ENCODE peak calls at places on chromosomes 11 and 22, in ten cellular contexts. One of them, this sample, is unnamed.

GRCh38 chr11:120828847-120829246 is 195.1 kb upstream of the TBCEL start:
- DNase-seq in CD8-positive, alpha-beta T cell: no peak
- DNase-seq in transverse colon: no peak
- DNase-seq in pancreas: no peak
- DNase-seq in foreskin fibroblast: no peak
- DNase-seq in dorsolateral prefrontal cortex: no peak
- DNase-seq in osteoblast: peak; percentile 85
- DNase-seq in A673: no peak
- DNase-seq in tibial artery: no peak
- DNase-seq in astrocyte of the spinal cord: no peak
- DNase-seq in this sample: no peak

GRCh38 chr11:820655-821512 is 2.2 kb downstream of the PNPLA2 start:
- DNase-seq in CD8-positive, alpha-beta T cell: no peak
- DNase-seq in transverse colon: peak; percentile 81
- DNase-seq in pancreas: peak; percentile 81
- DNase-seq in foreskin fibroblast: peak; percentile 89
- DNase-seq in dorsolateral prefrontal cortex: no peak
- DNase-seq in osteoblast: peak; percentile 100
- DNase-seq in A673: no peak
- DNase-seq in tibial artery: peak; percentile 91
- DNase-seq in astrocyte of the spinal cord: no peak
- DNase-seq in this sample: no peak

GRCh38 chr22:48949375-48950149 is 878.1 kb downstream of the BRD1 start:
- DNase-seq in CD8-positive, alpha-beta T cell: no peak
- DNase-seq in transverse colon: peak; percentile 1
- DNase-seq in pancreas: peak; percentile 15
- DNase-seq in foreskin fibroblast: no peak
- DNase-seq in dorsolateral prefrontal cortex: peak; percentile 24
- DNase-seq in osteoblast: peak; percentile 59
- DNase-seq in A673: no peak
- DNase-seq in tibial artery: no peak
- DNase-seq in astrocyte of the spinal cord: no peak
- DNase-seq in this sample: no peak

GRCh38 chr11:106491751-106492150 is 414.3 kb downstream of the AASDHPPT start:
- DNase-seq in CD8-positive, alpha-beta T cell: no peak
- DNase-seq in transverse colon: no peak
- DNase-seq in pancreas: no peak
- DNase-seq in foreskin fibroblast: no peak
- DNase-seq in dorsolateral prefrontal cortex: no peak
- DNase-seq in osteoblast: no peak
- DNase-seq in A673: no peak
- DNase-seq in tibial artery: no peak
- DNase-seq in astrocyte of the spinal cord: no peak
- DNase-seq in this sample: no peak

GRCh38 chr11:46210133-46210636 is 67.3 kb upstream of the CREB3L1 start:
- DNase-seq in CD8-positive, alpha-beta T cell: no peak
- DNase-seq in transverse colon: no peak
- DNase-seq in pancreas: no peak
- DNase-seq in foreskin fibroblast: peak; percentile 61
- DNase-seq in dorsolateral prefrontal cortex: no peak
- DNase-seq in osteoblast: peak; percentile 85
- DNase-seq in A673: no peak
- DNase-seq in tibial artery: no peak
- DNase-seq in astrocyte of the spinal cord: peak; percentile 28
- DNase-seq in this sample: peak; percentile 87

GRCh38 chr11:75558939-75559843 is 2.9 kb upstream of the SERPINH1 start:
- DNase-seq in CD8-positive, alpha-beta T cell: no peak
- DNase-seq in transverse colon: no peak
- DNase-seq in pancreas: no peak
- DNase-seq in foreskin fibroblast: peak; percentile 88
- DNase-seq in dorsolateral prefrontal cortex: no peak
- DNase-seq in osteoblast: peak; percentile 88
- DNase-seq in A673: peak; percentile 71
- DNase-seq in tibial artery: peak; percentile 56
- DNase-seq in astrocyte of the spinal cord: peak; percentile 68
- DNase-seq in this sample: peak; percentile 93

GRCh38 chr22:47940211-47940610 is 1177.8 kb downstream of the TBC1D22A start:
- DNase-seq in CD8-positive, alpha-beta T cell: no peak
- DNase-seq in transverse colon: no peak
- DNase-seq in pancreas: no peak
- DNase-seq in foreskin fibroblast: no peak
- DNase-seq in dorsolateral prefrontal cortex: no peak
- DNase-seq in osteoblast: no peak
- DNase-seq in A673: no peak
- DNase-seq in tibial artery: no peak
- DNase-seq in astrocyte of the spinal cord: no peak
- DNase-seq in this sample: no peak

GRCh38 chr11:253886-254270 is 17.1 kb downstream of the PSMD13 start:
- DNase-seq in CD8-positive, alpha-beta T cell: no peak
- DNase-seq in transverse colon: no peak
- DNase-seq in pancreas: no peak
- DNase-seq in foreskin fibroblast: no peak
- DNase-seq in dorsolateral prefrontal cortex: no peak
- DNase-seq in osteoblast: no peak
- DNase-seq in A673: no peak
- DNase-seq in tibial artery: no peak
- DNase-seq in astrocyte of the spinal cord: no peak
- DNase-seq in this sample: no peak

DNA sequence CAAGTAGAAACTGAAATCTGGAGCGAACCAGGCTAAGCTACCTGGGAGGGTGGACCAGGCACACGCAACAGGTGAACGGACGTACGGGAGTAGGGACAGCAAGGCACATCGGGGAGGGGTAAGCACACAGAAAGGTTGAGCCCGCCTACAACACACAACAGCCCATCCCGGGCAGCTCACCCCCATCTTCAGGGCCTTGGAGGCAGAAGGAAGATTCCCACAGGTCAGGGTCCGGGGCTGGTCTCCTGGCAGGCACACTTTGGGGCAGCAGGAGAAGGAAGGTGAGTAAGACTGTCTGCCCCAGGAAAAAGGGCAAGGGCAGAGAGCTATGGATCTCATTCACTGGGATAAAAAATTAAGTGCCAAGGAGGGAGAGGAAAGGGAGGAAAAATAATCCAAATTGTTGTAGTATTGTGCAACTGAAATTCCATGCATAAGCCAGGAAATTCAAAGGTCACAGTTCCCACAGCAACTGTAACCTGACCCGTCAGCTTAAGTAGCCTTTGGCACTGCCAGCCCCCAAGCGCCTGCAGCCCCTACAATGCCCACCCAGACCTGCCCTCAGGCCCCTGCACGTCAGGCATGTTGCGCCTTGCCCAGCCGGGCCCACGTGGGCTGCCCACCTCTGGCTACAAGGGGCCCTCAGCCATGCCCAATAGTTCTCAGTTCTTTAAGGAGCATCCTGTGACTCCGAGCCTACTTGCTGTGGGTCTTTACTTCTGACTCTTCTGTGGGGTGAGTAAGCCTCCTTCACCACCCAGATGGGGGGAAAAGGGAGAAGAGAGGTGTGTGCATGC is 51.8 kb downstream of the MICAL3 start:
- DNase-seq in CD8-positive, alpha-beta T cell: no peak
- DNase-seq in transverse colon: no peak
- DNase-seq in pancreas: no peak
- DNase-seq in foreskin fibroblast: peak; percentile 84
- DNase-seq in dorsolateral prefrontal cortex: no peak
- DNase-seq in osteoblast: peak; percentile 88
- DNase-seq in A673: peak; percentile 17
- DNase-seq in tibial artery: no peak
- DNase-seq in astrocyte of the spinal cord: peak; percentile 56
- DNase-seq in this sample: peak; percentile 74
- H3K4me3 ChIP-seq in CD8-positive, alpha-beta T cell: no peak overlapping the region
- H3K4me3 ChIP-seq in transverse colon: no peak overlapping the region
- H3K4me3 ChIP-seq in pancreas: no peak overlapping the region
- H3K4me3 ChIP-seq in foreskin fibroblast: no peak overlapping the region
- H3K4me3 ChIP-seq in dorsolateral prefrontal cortex: no peak overlapping the region
- H3K4me3 ChIP-seq in osteoblast: peak overlapping the region; percentile 14
- H3K4me3 ChIP-seq in A673: no peak overlapping the region
- H3K4me3 ChIP-seq in tibial artery: no peak overlapping the region
- H3K4me3 ChIP-seq in astrocyte of the spinal cord: no peak overlapping the region
- H3K4me3 ChIP-seq in this sample: no peak overlapping the region

GRCh38 chr11:128648711-128649110 is 45.2 kb upstream of the FLI1 start:
- DNase-seq in CD8-positive, alpha-beta T cell: no peak
- DNase-seq in transverse colon: no peak
- DNase-seq in pancreas: no peak
- DNase-seq in foreskin fibroblast: no peak
- DNase-seq in dorsolateral prefrontal cortex: no peak
- DNase-seq in osteoblast: no peak
- DNase-seq in A673: no peak
- DNase-seq in tibial artery: no peak
- DNase-seq in astrocyte of the spinal cord: no peak
- DNase-seq in this sample: no peak

GRCh38 chr11:128658499-128658898 is 35.4 kb upstream of the FLI1 start:
- DNase-seq in CD8-positive, alpha-beta T cell: no peak
- DNase-seq in transverse colon: no peak
- DNase-seq in pancreas: no peak
- DNase-seq in foreskin fibroblast: no peak
- DNase-seq in dorsolateral prefrontal cortex: no peak
- DNase-seq in osteoblast: no peak
- DNase-seq in A673: no peak
- DNase-seq in tibial artery: no peak
- DNase-seq in astrocyte of the spinal cord: no peak
- DNase-seq in this sample: no peak

DNA sequence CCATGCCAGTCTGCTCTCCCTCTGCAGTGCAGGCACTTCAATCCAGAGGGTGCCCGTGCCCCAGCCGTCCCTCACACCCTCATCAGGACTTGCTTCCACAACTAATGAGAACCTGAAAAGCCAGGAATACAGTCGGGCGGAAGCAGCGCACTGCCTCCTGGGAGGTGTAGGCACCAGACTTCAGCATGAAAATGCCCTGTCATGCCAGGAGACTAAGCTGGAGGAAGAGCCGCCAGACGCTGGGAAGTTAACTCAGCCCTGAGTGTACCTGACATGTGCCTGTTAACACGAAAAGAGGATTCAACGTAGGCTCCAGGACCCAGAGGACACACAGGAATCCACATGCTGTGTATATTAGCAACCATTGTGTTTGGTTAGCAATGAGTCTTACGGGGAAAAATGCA is 40.0 kb upstream of the FLI1 start:
- DNase-seq in CD8-positive, alpha-beta T cell: no peak
- DNase-seq in transverse colon: peak; percentile 35
- DNase-seq in pancreas: peak; percentile 75
- DNase-seq in foreskin fibroblast: peak; percentile 41
- DNase-seq in dorsolateral prefrontal cortex: peak; percentile 47
- DNase-seq in osteoblast: peak; percentile 63
- DNase-seq in A673: no peak
- DNase-seq in tibial artery: peak; percentile 60
- DNase-seq in astrocyte of the spinal cord: peak; percentile 85
- DNase-seq in this sample: peak; percentile 69
- TF ChIP-seq CTCF in CD8-positive, alpha-beta T cell: no peak
- TF ChIP-seq CTCF in transverse colon: no peak
- TF ChIP-seq CTCF in pancreas: no peak
- TF ChIP-seq CTCF in foreskin fibroblast: no peak
- TF ChIP-seq CTCF in dorsolateral prefrontal cortex: no peak
- TF ChIP-seq CTCF in osteoblast: peak; percentile 6
- TF ChIP-seq CTCF in A673: no peak
- TF ChIP-seq CTCF in tibial artery: no peak
- TF ChIP-seq CTCF in astrocyte of the spinal cord: no peak
- TF ChIP-seq CTCF in this sample: peak; percentile 7

GRCh38 chr11:117734596-117734995 is 62.4 kb downstream of the DSCAML1 start:
- DNase-seq in CD8-positive, alpha-beta T cell: no peak
- DNase-seq in transverse colon: no peak
- DNase-seq in pancreas: no peak
- DNase-seq in foreskin fibroblast: no peak
- DNase-seq in dorsolateral prefrontal cortex: no peak
- DNase-seq in osteoblast: no peak
- DNase-seq in A673: peak; percentile 62
- DNase-seq in tibial artery: no peak
- DNase-seq in astrocyte of the spinal cord: no peak
- DNase-seq in this sample: no peak

GRCh38 chr11:117735350-117735977 is 61.6 kb downstream of the DSCAML1 start:
- DNase-seq in CD8-positive, alpha-beta T cell: no peak
- DNase-seq in transverse colon: no peak
- DNase-seq in pancreas: no peak
- DNase-seq in foreskin fibroblast: no peak
- DNase-seq in dorsolateral prefrontal cortex: no peak
- DNase-seq in osteoblast: no peak
- DNase-seq in A673: no peak
- DNase-seq in tibial artery: no peak
- DNase-seq in astrocyte of the spinal cord: no peak
- DNase-seq in this sample: no peak

GRCh38 chr11:117743121-117743815 is 53.7 kb downstream of the DSCAML1 start:
- DNase-seq in CD8-positive, alpha-beta T cell: no peak
- DNase-seq in transverse colon: no peak
- DNase-seq in pancreas: no peak
- DNase-seq in foreskin fibroblast: no peak
- DNase-seq in dorsolateral prefrontal cortex: no peak
- DNase-seq in osteoblast: no peak
- DNase-seq in A673: no peak
- DNase-seq in tibial artery: no peak
- DNase-seq in astrocyte of the spinal cord: no peak
- DNase-seq in this sample: no peak

GRCh38 chr11:117733311-117733710 is 63.7 kb downstream of the DSCAML1 start:
- DNase-seq in CD8-positive, alpha-beta T cell: no peak
- DNase-seq in transverse colon: no peak
- DNase-seq in pancreas: no peak
- DNase-seq in foreskin fibroblast: no peak
- DNase-seq in dorsolateral prefrontal cortex: no peak
- DNase-seq in osteoblast: no peak
- DNase-seq in A673: no peak
- DNase-seq in tibial artery: no peak
- DNase-seq in astrocyte of the spinal cord: no peak
- DNase-seq in this sample: no peak

DNA sequence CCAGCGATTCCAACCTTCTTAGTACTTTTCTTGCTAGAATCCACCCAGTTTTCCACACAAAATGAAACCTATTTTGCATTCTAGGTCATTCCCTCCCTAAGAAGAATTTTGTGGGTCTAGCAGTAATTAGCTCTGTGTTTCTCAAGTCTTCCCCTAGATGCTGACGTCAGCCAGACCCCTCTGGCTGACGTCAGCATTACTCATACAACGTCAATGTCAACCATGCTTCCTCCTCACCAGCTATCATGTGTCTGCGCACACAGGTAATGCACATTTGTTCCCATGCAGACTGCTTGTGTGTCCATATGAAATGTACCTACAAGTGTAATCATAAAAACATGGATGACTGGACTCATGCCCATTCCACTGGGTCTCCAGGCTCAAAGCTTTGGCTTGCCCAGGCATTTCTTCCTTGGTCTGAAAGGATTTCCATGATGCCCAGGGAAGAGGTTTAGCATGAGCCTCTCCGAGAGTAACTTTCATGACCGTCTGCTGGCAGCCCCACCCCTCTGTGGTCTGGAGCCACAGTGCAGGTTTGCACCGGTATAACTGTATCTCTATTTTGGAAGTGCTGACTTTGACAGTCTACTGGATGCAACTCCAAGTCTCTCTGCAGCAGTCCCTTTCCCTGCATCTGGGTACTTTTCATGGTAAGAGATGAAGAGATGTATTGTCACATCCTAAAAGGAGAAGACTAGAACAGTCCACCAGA is 58.6 kb downstream of the DSCAML1 start:
- DNase-seq in CD8-positive, alpha-beta T cell: no peak
- DNase-seq in transverse colon: no peak
- DNase-seq in pancreas: no peak
- DNase-seq in foreskin fibroblast: no peak
- DNase-seq in dorsolateral prefrontal cortex: no peak
- DNase-seq in osteoblast: no peak
- DNase-seq in A673: no peak
- DNase-seq in tibial artery: no peak
- DNase-seq in astrocyte of the spinal cord: no peak
- DNase-seq in this sample: no peak
- H3K4me3 ChIP-seq in CD8-positive, alpha-beta T cell: no peak overlapping the region
- H3K4me3 ChIP-seq in transverse colon: no peak overlapping the region
- H3K4me3 ChIP-seq in pancreas: no peak overlapping the region
- H3K4me3 ChIP-seq in foreskin fibroblast: no peak overlapping the region
- H3K4me3 ChIP-seq in dorsolateral prefrontal cortex: no peak overlapping the region
- H3K4me3 ChIP-seq in osteoblast: no peak overlapping the region
- H3K4me3 ChIP-seq in A673: no peak overlapping the region
- H3K4me3 ChIP-seq in tibial artery: no peak overlapping the region
- H3K4me3 ChIP-seq in astrocyte of the spinal cord: no peak overlapping the region
- H3K4me3 ChIP-seq in this sample: no peak overlapping the region

DNA sequence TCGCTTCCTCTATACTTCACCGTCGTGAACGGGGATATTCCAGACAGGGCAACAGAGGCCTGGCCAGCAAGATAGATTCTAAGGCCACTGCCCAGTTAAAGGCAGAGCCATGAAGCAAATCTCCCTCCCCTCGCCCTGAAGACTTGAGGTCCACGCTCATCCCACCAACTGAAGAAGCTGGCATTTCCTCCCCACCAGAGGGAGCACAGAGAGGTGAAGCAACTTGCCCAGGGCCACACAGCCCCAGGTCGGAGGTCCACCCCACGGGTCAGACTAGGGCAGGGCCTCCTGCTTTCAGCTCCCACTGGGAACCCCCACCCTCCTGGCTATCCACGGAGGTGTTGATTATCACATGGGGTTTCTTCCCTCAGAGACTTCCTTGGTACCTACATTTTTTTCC is 27.4 kb downstream of the MN1 start:
- DNase-seq in CD8-positive, alpha-beta T cell: no peak
- DNase-seq in transverse colon: no peak
- DNase-seq in pancreas: no peak
- DNase-seq in foreskin fibroblast: no peak
- DNase-seq in dorsolateral prefrontal cortex: no peak
- DNase-seq in osteoblast: peak; percentile 72
- DNase-seq in A673: no peak
- DNase-seq in tibial artery: no peak
- DNase-seq in astrocyte of the spinal cord: no peak
- DNase-seq in this sample: no peak
- TF ChIP-seq CTCF in CD8-positive, alpha-beta T cell: no peak
- TF ChIP-seq CTCF in transverse colon: no peak
- TF ChIP-seq CTCF in pancreas: no peak
- TF ChIP-seq CTCF in foreskin fibroblast: no peak
- TF ChIP-seq CTCF in dorsolateral prefrontal cortex: no peak
- TF ChIP-seq CTCF in osteoblast: no peak
- TF ChIP-seq CTCF in A673: no peak
- TF ChIP-seq CTCF in tibial artery: no peak
- TF ChIP-seq CTCF in astrocyte of the spinal cord: no peak
- TF ChIP-seq CTCF in this sample: no peak

This sample was measured in choroid plexus epithelial cell.